ENCODE peak calls at places on chromosomes 4 and X, in eight cellular contexts. L, H, P, Q, R, T, E and G are unnamed samples.

GRCh38 chrX:82627568-82627967 is 880.5 kb upstream of the POU3F4 start:
- DNase-seq in P (no peak), H (no peak), Q (no peak), T (no peak), R (no peak), L (no peak), E (no peak), G (no peak)

GRCh38 chr4:48340276-48340904 is 939 bp upstream of the SLAIN2 start:
- DNase-seq in Q (no peak), P (no peak), R (no peak), T (peak; percentile 35), L (no peak), E (peak; percentile 50), H (no peak), G (no peak)

GRCh38 chr4:138405934-138406567 is 163.9 kb upstream of the SLC7A11 start:
- DNase-seq in R (no peak), L (no peak), E (peak; percentile 68), T (no peak), H (no peak), Q (no peak), P (no peak), G (no peak)

GRCh38 chrX:66756717-66757116 is 117.8 kb upstream of the EDA2R start:
- DNase-seq in R (no peak), H (no peak), T (no peak), L (no peak), P (no peak), E (no peak), Q (no peak), G (no peak)

GRCh38 chr4:146072381-146072780 is 103.1 kb upstream of the LSM6 start:
- DNase-seq in E (peak; percentile 25), T (no peak), L (no peak), R (no peak), P (no peak), Q (no peak), H (no peak), G (no peak)

GRCh38 chrX:77564824-77565223 is 117.6 kb downstream of the FGF16 start:
- DNase-seq in R (no peak), L (no peak), P (no peak), T (no peak), E (no peak), H (no peak), Q (no peak), G (no peak)

GRCh38 chr4:165580379-165580905 is 201.6 kb downstream of the CPE start:
- DNase-seq in L (no peak), Q (no peak), H (no peak), R (peak; percentile 92), E (no peak), T (no peak), P (no peak), G (no peak)

GRCh38 chr4:184347251-184348239 is 126.8 kb downstream of the IRF2 start:
- DNase-seq in T (peak; percentile 12), R (no peak), P (no peak), L (no peak), Q (no peak), E (peak; percentile 21), H (no peak), G (no peak)

GRCh38 chrX:72430405-72430968 is 124.8 kb upstream of the CITED1 start:
- DNase-seq in R (no peak), T (no peak), E (no peak), L (no peak), P (no peak), H (no peak), Q (no peak), G (no peak)

GRCh38 chr4:153094435-153094834 is 109.8 kb upstream of the TRIM2 start:
- DNase-seq in E (no peak), T (no peak), H (no peak), L (no peak), P (no peak), Q (no peak), R (no peak), G (no peak)

GRCh38 chr4:54281060-54281781 is 52.1 kb downstream of the PDGFRA start:
- DNase-seq in L (no peak), E (peak; percentile 94), R (peak; percentile 26), Q (no peak), P (no peak), H (no peak), T (no peak), G (no peak)

GRCh38 chr4:12943069-12943468 is 541.1 kb downstream of the RAB28 start:
- DNase-seq in Q (no peak), P (no peak), L (no peak), H (no peak), E (no peak), R (no peak), T (no peak), G (no peak)

GRCh38 chr4:41122775-41123174 is 91.6 kb downstream of the APBB2 start:
- DNase-seq in Q (no peak), E (no peak), R (no peak), P (no peak), T (no peak), L (no peak), H (no peak), G (peak; percentile 30)